ENCODE peak calls at places on chromosomes 3 and 15, in five cellular contexts. T is activated CD4-positive, alpha-beta T cell treated with anti-CD3 and anti-CD28 coated beads, Interleukin-2, amount 50 U/mL, for 24 hours; M is AG04450; F is stimulated activated CD4-positive, alpha-beta T cell treated with anti-CD3 and anti-CD28 coated beads, TNF-alpha, amount 100 ng/mL, for 1 hour; G is cardiac muscle cell. R is an unnamed sample.

GRCh38 chr15:91548588-91548987 is 304.9 kb upstream of the SLCO3A1 start:
- DNase-seq in T (no peak), M (no peak), F (no peak), G (no peak), R (no peak)

GRCh38 chr3:195888311-195888761 is 20.0 kb downstream of the TNK2 start:
- DNase-seq in T (no peak), M (no peak), F (no peak), G (no peak), R (no peak)

GRCh38 chr15:69170597-69170996 is 10.2 kb downstream of the GLCE start:
- DNase-seq in T (no peak), M (no peak), F (no peak), G (no peak), R (no peak)

GRCh38 chr3:50256978-50257890 is 11.7 kb upstream of the SEMA3B start:
- DNase-seq in T (no peak), M (no peak), F (no peak), G (no peak), R (peak)

GRCh38 chr3:7875858-7876442 is 625.7 kb upstream of the LMCD1 start:
- DNase-seq in T (no peak), M (no peak), F (no peak), G (peak), R (no peak)

GRCh38 chr3:2452249-2452648 is 353.6 kb downstream of the CNTN4 start:
- DNase-seq in T (no peak), M (no peak), F (no peak), G (no peak), R (no peak)

GRCh38 chr3:130712718-130713423 is 33.8 kb downstream of the PIK3R4 start:
- DNase-seq in T (no peak), M (no peak), F (no peak), G (no peak), R (no peak)

GRCh38 chr3:54951405-54951804 is 23.5 kb upstream of the LRTM1 start:
- DNase-seq in T (no peak), M (peak), F (no peak), G (peak), R (peak)

GRCh38 chr15:62711691-62712454 is 330.7 kb upstream of the TPM1 start:
- DNase-seq in T (no peak), M (no peak), F (no peak), G (no peak), R (no peak)

GRCh38 chr3:63069780-63070540 is 194.7 kb upstream of the CADPS start:
- DNase-seq in T (no peak), M (no peak), F (no peak), G (no peak), R (no peak)

GRCh38 chr3:73674280-73674679 is 49.5 kb upstream of the PDZRN3 start:
- DNase-seq in T (no peak), M (no peak), F (no peak), G (peak), R (no peak)